ENCODE peak calls at places on chromosomes 4 and X, in eight cellular contexts. P is A549, Q is K562, A is SK-N-SH, J is H1, U is HCT116, X is GM12878, D is HepG2. G is an unnamed sample.
A peak's percentile ranks its signal among the peaks of the same experiment; 100 is the strongest.

GRCh38 chr4:183989471-183989870 is 84.4 kb downstream of the STOX2 start:
- DNase-seq in Q (no peak), A (no peak), X (no peak), D (no peak), U (no peak), J (no peak), P (no peak), G (peak; percentile 83)

GRCh38 chr4:101200561-101200960 is 146.8 kb downstream of the PPP3CA start:
- DNase-seq in P (peak; percentile 40), U (peak; percentile 86), J (no peak), Q (no peak), A (no peak), D (peak; percentile 48), X (no peak), G (peak; percentile 98)

GRCh38 chr4:79662651-79663050 is 254.6 kb upstream of the GK2 start:
- DNase-seq in A (no peak), J (no peak), U (no peak), P (no peak), X (no peak), D (no peak), Q (no peak), G (no peak)

GRCh38 chr4:111930658-111931057 is 214.6 kb upstream of the FAM241A start:
- DNase-seq in A (no peak), P (no peak), D (no peak), U (no peak), J (no peak), Q (no peak), X (peak; percentile 41), G (no peak)

GRCh38 chr4:112099701-112100289 is 45.5 kb upstream of the FAM241A start:
- DNase-seq in U (peak; percentile 61), X (peak; percentile 27), D (peak; percentile 57), Q (peak; percentile 35), A (peak; percentile 52), J (no peak), P (peak; percentile 22), G (peak; percentile 73)

GRCh38 chr4:175536852-175537453 is 275.1 kb downstream of the GPM6A start:
- DNase-seq in X (peak; percentile 7), Q (peak; percentile 17), D (peak; percentile 35), U (peak; percentile 72), A (peak; percentile 25), P (peak; percentile 26), J (peak; percentile 5), G (peak; percentile 62)

GRCh38 chr4:169252339-169253086 is 18.2 kb downstream of the SH3RF1 start:
- DNase-seq in J (no peak), D (no peak), U (no peak), X (no peak), P (no peak), A (no peak), Q (no peak), G (peak; percentile 51)

GRCh38 chrX:42495139-42495538 is 282.8 kb downstream of the PPP1R2C start:
- DNase-seq in P (no peak), U (no peak), J (no peak), D (no peak), A (no peak), X (no peak), Q (no peak), G (no peak)

GRCh38 chr4:183960021-183960420 is 54.9 kb downstream of the STOX2 start:
- DNase-seq in Q (peak; percentile 18), D (no peak), X (no peak), P (peak; percentile 17), J (no peak), U (no peak), A (peak; percentile 78), G (peak; percentile 72)

GRCh38 chrX:107766470-107767140 is 9.0 kb downstream of the TSC22D3 start:
- DNase-seq in U (no peak), P (no peak), D (no peak), A (no peak), Q (no peak), J (no peak), X (no peak), G (peak; percentile 21)

DNA sequence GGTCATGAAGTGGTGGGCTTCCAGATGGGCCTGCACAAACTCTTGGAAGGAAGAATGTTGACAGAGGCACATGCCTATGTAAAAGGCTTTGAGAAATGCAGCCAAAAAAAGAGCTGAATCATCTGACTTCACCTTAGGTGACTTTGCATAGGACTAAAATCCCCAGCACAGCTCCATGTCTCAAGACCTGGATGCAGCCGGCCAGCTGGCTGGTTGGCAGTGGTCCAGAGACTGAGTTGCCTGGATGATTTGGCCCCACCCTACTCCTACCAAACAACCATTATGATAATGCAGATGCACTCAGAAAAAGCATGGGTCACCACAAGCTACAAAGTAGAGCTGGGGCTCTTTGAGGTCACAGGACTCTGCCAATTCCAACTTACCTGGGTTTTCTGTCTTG is 484.6 kb upstream of the NR3C2 start:
- DNase-seq in P (no peak), J (no peak), X (no peak), U (no peak), D (no peak), A (no peak), Q (no peak), G (peak; percentile 73)
- TF ChIP-seq RAD21 in P (no peak), J (no peak), X (no peak), U (no peak), D (no peak), A (no peak), Q (no peak), G (no peak)

GRCh38 chr4:153572609-153573008 is 106.4 kb downstream of the TMEM131L start:
- DNase-seq in P (no peak), X (no peak), D (no peak), Q (no peak), U (no peak), J (no peak), A (no peak), G (no peak)

GRCh38 chr4:153573221-153573620 is 107.1 kb downstream of the TMEM131L start:
- DNase-seq in J (no peak), D (no peak), P (no peak), X (no peak), U (no peak), A (no peak), Q (no peak), G (no peak)

GRCh38 chr4:153577053-153577452 is 107.0 kb upstream of the TLR2 start:
- DNase-seq in Q (no peak), U (no peak), J (no peak), X (no peak), A (no peak), D (peak; percentile 29), P (no peak), G (no peak)

GRCh38 chr4:153576443-153576774 is 107.7 kb upstream of the TLR2 start:
- DNase-seq in Q (no peak), J (no peak), A (no peak), U (no peak), D (no peak), P (no peak), X (no peak), G (no peak)

GRCh38 chr4:153573881-153574807 is 108.0 kb downstream of the TMEM131L start:
- DNase-seq in J (no peak), Q (no peak), X (no peak), U (peak; percentile 37), D (peak; percentile 63), P (peak; percentile 4), A (peak; percentile 58), G (peak; percentile 88)
- TF ChIP-seq RAD21 in J (peak; percentile 59), Q (peak; percentile 90), X (peak; percentile 81), U (peak; percentile 97), D (peak; percentile 82), P (peak; percentile 77), A (peak; percentile 93), G (peak; percentile 93)

DNA sequence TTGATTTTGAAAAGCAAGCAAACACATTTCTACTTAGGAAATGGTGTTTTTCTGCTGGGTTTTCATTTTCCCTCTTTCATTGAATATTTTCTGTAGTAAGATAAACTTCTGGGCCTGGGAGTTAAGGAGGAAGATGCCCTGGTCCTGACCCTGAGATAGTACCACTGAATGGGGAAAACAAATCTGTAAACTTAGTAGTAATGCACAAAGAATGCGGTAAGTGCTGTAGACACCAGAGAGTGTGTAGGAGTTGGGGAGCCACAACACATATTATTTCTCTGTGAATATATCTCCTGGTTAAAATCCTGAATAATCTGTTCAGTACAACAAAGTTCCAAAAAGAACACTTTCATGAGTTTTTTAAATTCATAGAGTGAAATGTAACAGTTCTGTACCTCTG is 178.3 kb downstream of the MAPK10 start:
- DNase-seq in X (no peak), D (no peak), J (no peak), U (no peak), Q (no peak), A (no peak), P (peak; percentile 2), G (peak; percentile 34)
- TF ChIP-seq RAD21 in X (no peak), D (no peak), J (no peak), U (no peak), Q (no peak), A (no peak), P (no peak), G (no peak)

DNA sequence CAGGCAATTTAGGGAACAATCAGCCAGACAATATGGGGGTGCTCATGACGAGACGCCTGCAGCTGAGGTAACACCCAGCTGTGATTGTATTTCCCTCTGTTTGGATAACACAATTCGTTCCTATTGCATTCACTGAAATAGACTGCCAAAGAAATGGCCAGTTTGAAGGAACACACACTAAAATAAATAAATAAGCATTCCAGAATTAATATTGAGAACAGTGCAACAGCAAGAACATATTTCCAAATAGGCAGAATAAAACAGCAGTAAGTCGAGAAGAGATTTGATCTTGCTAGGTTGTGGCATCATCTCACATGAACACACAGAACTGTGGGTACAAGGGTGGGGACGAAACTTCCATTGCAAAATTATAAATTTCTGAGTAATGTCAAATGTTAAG is 133.5 kb upstream of the FAM47B start:
- DNase-seq in U (no peak), D (no peak), A (no peak), Q (no peak), J (no peak), P (no peak), X (no peak), G (no peak)
- TF ChIP-seq RAD21 in U (no peak), D (no peak), A (no peak), Q (no peak), J (no peak), P (no peak), X (no peak), G (no peak)

GRCh38 chr4:5928241-5928640 is 35.4 kb upstream of the CRMP1 start:
- DNase-seq in Q (no peak), U (no peak), A (no peak), X (no peak), P (no peak), J (no peak), D (no peak), G (no peak)
- TF ChIP-seq RAD21 in Q (no peak), U (no peak), A (no peak), X (no peak), P (no peak), J (no peak), D (no peak), G (no peak)

GRCh38 chrX:103913356-103914020 is 48.9 kb upstream of the TMSB15B start:
- DNase-seq in Q (no peak), U (no peak), P (no peak), X (no peak), A (no peak), D (no peak), J (no peak), G (peak; percentile 8)

GRCh38 chrX:103918050-103918449 is 44.4 kb upstream of the TMSB15B start:
- DNase-seq in Q (peak; percentile 26), U (peak; percentile 50), X (no peak), J (no peak), P (peak; percentile 67), D (no peak), A (peak; percentile 70), G (peak; percentile 68)

GRCh38 chrX:103919336-103919682 is 43.1 kb upstream of the TMSB15B start:
- DNase-seq in P (peak; percentile 72), J (no peak), U (no peak), X (no peak), D (no peak), A (no peak), Q (no peak), G (peak; percentile 51)

GRCh38 chrX:103918584-103919335 is 43.7 kb upstream of the TMSB15B start:
- DNase-seq in P (peak; percentile 58), X (no peak), U (no peak), D (no peak), J (no peak), A (peak; percentile 71), Q (no peak), G (peak; percentile 59)
- TF ChIP-seq RAD21 in P (no peak), X (no peak), U (no peak), D (no peak), J (no peak), A (no peak), Q (no peak), G (no peak)

G was measured in IMR-90.